ENCODE peak calls at places on chromosome 2, in ten cellular contexts. E is mesothelial cell of epicardium, T is cardiac fibroblast, K is GM13976, N is GM12865, I is IMR-90, O is RWPE1, D is endodermal cell, L is Peyer's patch, U is adrenal gland. V is an unnamed sample.

GRCh38 chr2:203605302-203605701 is 70.2 kb upstream of the RAPH1 start:
- DNase-seq in E (no peak), T (peak), K (no peak), N (no peak), I (peak), O (no peak), D (no peak), L (no peak), U (no peak), V (no peak)

GRCh38 chr2:54672587-54673456 is 50.6 kb upstream of the EML6 start:
- DNase-seq in E (no peak), T (peak), K (peak), N (peak), I (no peak), O (no peak), D (no peak), L (peak), U (no peak), V (no peak)

GRCh38 chr2:204407209-204408070 is 137.8 kb upstream of the PARD3B start:
- DNase-seq in E (no peak), T (peak), K (no peak), N (no peak), I (peak), O (no peak), D (no peak), L (no peak), U (no peak), V (no peak)

GRCh38 chr2:20350105-20350712 is 435 bp downstream of the PUM2 start:
- DNase-seq in E (peak), T (peak), K (peak), N (peak), I (no peak), O (peak), D (peak), L (peak), U (peak), V (no peak)

GRCh38 chr2:46315103-46315890 is 18.1 kb downstream of the EPAS1 start:
- DNase-seq in E (no peak), T (peak), K (no peak), N (no peak), I (peak), O (peak), D (no peak), L (peak), U (peak), V (peak)

GRCh38 chr2:161166538-161167409 is 6.5 kb downstream of the TANK start:
- DNase-seq in E (no peak), T (peak), K (peak), N (peak), I (peak), O (peak), D (no peak), L (no peak), U (no peak), V (no peak)

GRCh38 chr2:128746356-128746755 is 427.7 kb upstream of the HS6ST1 start:
- DNase-seq in E (peak), T (peak), K (no peak), N (no peak), I (peak), O (peak), D (no peak), L (no peak), U (peak), V (no peak)

GRCh38 chr2:94874277-94874997 is 3.2 kb downstream of the TEKT4 start:
- DNase-seq in E (no peak), T (peak), K (peak), N (peak), I (peak), O (peak), D (peak), L (no peak), U (peak), V (no peak)

GRCh38 chr2:223055140-223055539 is 3.1 kb downstream of the KCNE4 start:
- DNase-seq in E (no peak), T (peak), K (no peak), N (no peak), I (peak), O (no peak), D (no peak), L (no peak), U (no peak), V (no peak)

GRCh38 chr2:205892141-205893064 is 193.6 kb downstream of the INO80D start:
- DNase-seq in E (peak), T (peak), K (no peak), N (no peak), I (peak), O (peak), D (no peak), L (no peak), U (no peak), V (no peak)

GRCh38 chr2:47129191-47129711 is 25.9 kb downstream of the STPG4 start:
- DNase-seq in E (no peak), T (no peak), K (no peak), N (no peak), I (no peak), O (no peak), D (peak), L (no peak), U (no peak), V (no peak)

GRCh38 chr2:9770308-9771100 is 72.8 kb upstream of the TAF1B start:
- DNase-seq in E (peak), T (peak), K (peak), N (peak), I (peak), O (peak), D (peak), L (peak), U (peak), V (peak)

GRCh38 chr2:182831097-182831496 is 35.3 kb downstream of the FRZB start:
- DNase-seq in E (no peak), T (no peak), K (no peak), N (no peak), I (no peak), O (no peak), D (no peak), L (no peak), U (no peak), V (no peak)

GRCh38 chr2:88841224-88841929 is 149.9 kb downstream of the RPIA start:
- DNase-seq in E (no peak), T (no peak), K (no peak), N (no peak), I (no peak), O (no peak), D (no peak), L (no peak), U (no peak), V (no peak)

GRCh38 chr2:230067990-230068657 is 600 bp downstream of the SLC16A14 start:
- DNase-seq in E (peak), T (peak), K (peak), N (peak), I (peak), O (peak), D (peak), L (peak), U (peak), V (no peak)

GRCh38 chr2:209525834-209526281 is 102.0 kb downstream of the MAP2 start:
- DNase-seq in E (no peak), T (peak), K (no peak), N (no peak), I (peak), O (peak), D (no peak), L (no peak), U (no peak), V (peak)

GRCh38 chr2:53520630-53520940 is 247.0 kb upstream of the CHAC2 start:
- DNase-seq in E (no peak), T (no peak), K (no peak), N (no peak), I (no peak), O (no peak), D (peak), L (no peak), U (no peak), V (no peak)

GRCh38 chr2:216880509-216881184 is 20.8 kb upstream of the TNP1 start:
- DNase-seq in E (no peak), T (no peak), K (no peak), N (no peak), I (peak), O (no peak), D (no peak), L (no peak), U (peak), V (peak)

GRCh38 chr2:239993291-239993690 is 31.9 kb downstream of the NDUFA10 start:
- DNase-seq in E (no peak), T (no peak), K (no peak), N (no peak), I (no peak), O (no peak), D (no peak), L (no peak), U (no peak), V (no peak)

GRCh38 chr2:69781321-69782248 is 39.7 kb downstream of the ANXA4 start:
- DNase-seq in E (no peak), T (no peak), K (no peak), N (peak), I (no peak), O (no peak), D (no peak), L (no peak), U (no peak), V (no peak)

GRCh38 chr2:196427996-196428634 is 211.4 kb upstream of the CCDC150 start:
- DNase-seq in E (no peak), T (peak), K (no peak), N (no peak), I (no peak), O (no peak), D (no peak), L (no peak), U (no peak), V (no peak)

GRCh38 chr2:161576421-161576820 is 47.8 kb upstream of the SLC4A10 start:
- DNase-seq in E (no peak), T (peak), K (peak), N (peak), I (no peak), O (peak), D (peak), L (no peak), U (no peak), V (no peak)

GRCh38 chr2:55992465-55992864 is 68.9 kb upstream of the EFEMP1 start:
- DNase-seq in E (no peak), T (peak), K (no peak), N (no peak), I (peak), O (peak), D (no peak), L (no peak), U (peak), V (peak)

GRCh38 chr2:180443896-180444295 is 436.8 kb upstream of the CWC22 start:
- DNase-seq in E (no peak), T (peak), K (no peak), N (no peak), I (no peak), O (no peak), D (no peak), L (no peak), U (no peak), V (peak)

GRCh38 chr2:163453920-163454319 is 281.9 kb downstream of the FIGN start:
- DNase-seq in E (no peak), T (peak), K (no peak), N (no peak), I (no peak), O (no peak), D (no peak), L (no peak), U (no peak), V (no peak)

GRCh38 chr2:202941771-202942170 is 29.7 kb downstream of the CARF start:
- DNase-seq in E (no peak), T (peak), K (no peak), N (no peak), I (peak), O (no peak), D (no peak), L (no peak), U (no peak), V (no peak)

GRCh38 chr2:127080941-127081769 is 25.8 kb downstream of the BIN1 start:
- DNase-seq in E (no peak), T (no peak), K (peak), N (peak), I (no peak), O (peak), D (no peak), L (peak), U (peak), V (no peak)

GRCh38 chr2:176407711-176408110 is 138.5 kb downstream of the MTX2 start:
- DNase-seq in E (no peak), T (no peak), K (no peak), N (no peak), I (no peak), O (no peak), D (no peak), L (no peak), U (no peak), V (no peak)

GRCh38 chr2:99066602-99067001 is 74.9 kb upstream of the C2orf15 start:
- DNase-seq in E (no peak), T (peak), K (peak), N (peak), I (peak), O (peak), D (peak), L (no peak), U (peak), V (peak)

GRCh38 chr2:100722125-100722524 is 97.8 kb upstream of the NPAS2 start:
- DNase-seq in E (no peak), T (no peak), K (no peak), N (no peak), I (no peak), O (no peak), D (no peak), L (no peak), U (no peak), V (no peak)

GRCh38 chr2:26033270-26033768 is 565 bp upstream of the RAB10 start:
- DNase-seq in E (peak), T (peak), K (no peak), N (peak), I (peak), O (peak), D (peak), L (no peak), U (peak), V (peak)

GRCh38 chr2:167534443-167534842 is 646.2 kb downstream of the XIRP2 start:
- DNase-seq in E (no peak), T (peak), K (no peak), N (no peak), I (peak), O (no peak), D (no peak), L (no peak), U (no peak), V (no peak)

GRCh38 chr2:79887747-79888374 is 375.0 kb downstream of the CTNNA2 start:
- DNase-seq in E (no peak), T (peak), K (peak), N (peak), I (peak), O (peak), D (peak), L (no peak), U (peak), V (peak)

GRCh38 chr2:182740681-182741080 is 24.6 kb downstream of the DNAJC10 start:
- DNase-seq in E (no peak), T (no peak), K (no peak), N (peak), I (no peak), O (no peak), D (no peak), L (no peak), U (no peak), V (no peak)

DNA sequence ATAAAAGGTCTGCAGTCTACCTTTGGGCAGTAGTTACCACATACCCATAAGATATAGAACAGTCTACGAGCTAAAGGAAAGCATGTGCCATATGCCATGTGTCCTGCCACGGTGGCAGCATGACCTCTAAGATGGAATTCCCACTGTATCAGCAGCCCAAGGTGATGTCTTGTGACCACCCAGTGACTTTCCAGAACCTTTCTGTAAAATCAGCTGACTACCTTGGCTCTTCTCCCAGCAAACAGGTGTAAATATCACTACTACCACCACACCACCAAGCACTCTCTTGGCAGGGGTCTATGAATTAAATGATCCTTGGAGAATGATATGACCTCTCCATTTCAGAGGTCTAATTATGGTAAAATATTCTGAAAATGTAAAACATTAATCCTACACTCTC is 99.6 kb downstream of the METTL8 start:
- DNase-seq in E (no peak), T (no peak), K (no peak), N (no peak), I (no peak), O (no peak), D (no peak), L (no peak), U (no peak), V (no peak)
- TF ChIP-seq CTCF in E (no peak), T (no peak), K (no peak), N (no peak), I (no peak), O (no peak), D (no peak), L (no peak), U (no peak), V (no peak)

GRCh38 chr2:170394988-170395387 is 217.0 kb downstream of the MYO3B start:
- DNase-seq in E (no peak), T (peak), K (no peak), N (no peak), I (no peak), O (peak), D (no peak), L (no peak), U (no peak), V (no peak)
- TF ChIP-seq CTCF in E (no peak), T (no peak), K (no peak), N (no peak), I (no peak), O (no peak), D (peak), L (no peak), U (no peak), V (no peak)

DNA sequence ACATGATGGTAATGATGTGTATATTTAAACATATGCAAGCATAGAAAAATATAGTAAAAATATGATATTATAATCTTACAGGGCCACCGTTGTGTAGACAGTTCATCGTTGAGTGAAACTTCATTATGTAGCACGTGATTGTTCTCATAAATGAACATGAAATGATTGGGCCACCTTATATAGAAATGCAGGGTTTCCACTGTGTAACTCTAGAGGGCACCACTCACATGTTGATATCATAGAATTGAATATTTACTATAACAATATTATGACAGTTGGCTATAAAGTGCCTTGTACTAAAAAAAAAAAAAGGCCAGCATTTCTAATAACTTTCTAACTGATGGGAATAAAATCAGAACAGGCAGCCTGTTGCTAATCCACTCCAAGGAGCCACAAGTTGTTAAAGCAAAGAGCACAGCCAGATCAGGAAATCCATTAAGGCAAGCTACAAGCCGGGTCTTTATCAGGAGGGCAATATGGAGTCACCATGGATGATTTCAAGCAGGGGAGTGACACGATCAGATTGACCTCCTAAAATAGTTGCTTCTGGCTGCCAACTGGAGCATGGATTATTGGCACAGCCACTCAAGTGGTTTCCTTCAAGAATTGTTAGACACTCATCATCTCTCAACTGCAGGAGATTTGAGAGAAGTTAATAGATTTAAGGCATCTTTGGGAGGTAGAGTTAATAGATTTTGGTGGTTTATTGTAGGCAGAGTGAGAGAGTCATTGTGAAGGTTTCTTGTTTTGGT is 16.7 kb downstream of the IL1F10 start:
- DNase-seq in E (no peak), T (peak), K (no peak), N (peak), I (no peak), O (no peak), D (no peak), L (no peak), U (peak), V (no peak)
- TF ChIP-seq CTCF in E (no peak), T (peak), K (peak), N (peak), I (peak), O (peak), D (peak), L (peak), U (peak), V (peak)

GRCh38 chr2:131682122-131682944 is 154.6 kb downstream of the CCDC74A start:
- DNase-seq in E (peak), T (peak), K (peak), N (peak), I (peak), O (peak), D (peak), L (peak), U (peak), V (peak)
- TF ChIP-seq CTCF in E (no peak), T (peak), K (peak), N (peak), I (peak), O (no peak), D (peak), L (no peak), U (peak), V (peak)

GRCh38 chr2:74119912-74120825 is 27.5 kb downstream of the BOLA3 start:
- DNase-seq in E (no peak), T (peak), K (peak), N (peak), I (peak), O (peak), D (peak), L (peak), U (peak), V (peak)

DNA sequence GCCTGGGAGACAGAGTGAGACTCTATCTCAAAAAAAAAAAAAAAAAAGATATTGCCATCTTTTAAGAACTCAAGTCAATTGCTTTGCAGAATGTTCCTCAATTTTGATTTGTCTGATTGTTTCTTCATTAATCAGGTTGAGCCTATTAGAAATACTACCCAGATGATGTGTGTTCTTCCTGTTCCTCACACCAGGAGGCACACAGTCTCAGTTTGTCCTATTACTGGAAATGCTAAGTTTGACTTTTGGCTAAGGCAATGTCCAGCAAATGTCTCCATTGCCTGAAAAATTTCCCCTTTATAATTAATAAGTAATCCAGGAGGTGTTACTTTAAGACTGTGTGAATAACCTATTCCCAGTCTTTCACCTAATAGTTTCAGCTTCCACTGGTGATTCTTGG is 28.4 kb downstream of the BOLA3 start:
- DNase-seq in E (no peak), T (peak), K (no peak), N (peak), I (no peak), O (no peak), D (no peak), L (no peak), U (no peak), V (no peak)
- TF ChIP-seq CTCF in E (no peak), T (peak), K (no peak), N (peak), I (no peak), O (no peak), D (no peak), L (no peak), U (no peak), V (peak)

DNA sequence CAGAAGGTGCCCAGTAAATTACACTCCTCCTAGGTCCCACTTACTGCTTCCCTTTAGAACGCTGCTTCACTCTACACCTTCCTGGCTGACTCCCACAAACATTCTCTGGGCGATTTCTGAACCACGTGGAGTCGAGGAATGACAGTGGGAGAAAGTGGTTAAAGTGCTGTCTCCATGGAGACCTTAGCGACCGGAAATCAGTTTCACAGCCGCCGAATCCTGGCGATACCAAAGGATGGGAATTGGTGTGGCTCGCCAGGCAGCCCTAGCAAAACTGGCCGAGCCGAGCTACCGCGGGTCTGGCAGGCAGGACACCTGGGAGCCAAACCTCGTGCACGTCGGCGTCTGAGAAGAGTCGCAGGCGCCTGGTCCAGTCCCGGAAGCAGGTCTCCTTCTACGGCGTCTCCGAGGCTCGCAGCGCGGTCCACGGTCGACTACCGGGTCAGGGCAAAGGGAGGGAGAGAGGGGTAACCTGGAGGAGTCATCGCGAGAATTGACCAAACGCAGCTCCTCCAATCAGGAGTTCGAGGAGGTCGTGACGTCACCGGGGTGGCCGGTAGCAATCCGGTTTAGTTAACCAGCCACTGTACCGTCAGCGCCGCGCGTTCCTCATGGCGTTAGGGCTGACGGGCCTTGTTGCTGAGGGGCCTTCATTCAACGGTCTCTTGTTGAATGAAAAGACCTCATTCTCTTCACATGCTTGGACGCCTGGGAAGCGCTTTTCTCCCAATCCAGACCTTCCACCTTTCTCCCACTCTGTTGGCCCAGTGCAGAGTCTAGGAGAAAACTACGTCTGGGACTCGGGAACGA is at the start of gene THADA:
- DNase-seq in E (peak), T (peak), K (peak), N (peak), I (peak), O (peak), D (peak), L (peak), U (peak), V (peak)
- TF ChIP-seq CTCF in E (no peak), T (no peak), K (no peak), N (no peak), I (no peak), O (no peak), D (no peak), L (no peak), U (no peak), V (no peak)

GRCh38 chr2:4715065-4715464 is 977.1 kb upstream of the SOX11 start:
- DNase-seq in E (no peak), T (no peak), K (no peak), N (no peak), I (no peak), O (no peak), D (no peak), L (no peak), U (no peak), V (no peak)
- TF ChIP-seq CTCF in E (no peak), T (no peak), K (no peak), N (no peak), I (no peak), O (no peak), D (peak), L (no peak), U (no peak), V (no peak)